ENCODE peak calls at places on chromosomes 12 and 14, in seven cellular contexts. One of them, this sample, is unnamed.

GRCh38 chr12:126069549-126070165 is 1004.4 kb downstream of the AACS start:
- DNase-seq in fibroblast of mammary gland: peak
- DNase-seq in tibial artery: no peak
- DNase-seq in AG04449: no peak
- DNase-seq in ovary: no peak
- DNase-seq in AG10803: peak
- DNase-seq in mammary epithelial cell: peak
- DNase-seq in this sample: peak

GRCh38 chr14:50318031-50318626 is 6.0 kb downstream of the DMAC2L start:
- DNase-seq in fibroblast of mammary gland: peak
- DNase-seq in tibial artery: no peak
- DNase-seq in AG04449: no peak
- DNase-seq in ovary: no peak
- DNase-seq in AG10803: peak
- DNase-seq in mammary epithelial cell: peak
- DNase-seq in this sample: peak

GRCh38 chr12:97464241-97465011 is 1.8 kb downstream of the RMST start:
- DNase-seq in fibroblast of mammary gland: no peak
- DNase-seq in tibial artery: no peak
- DNase-seq in AG04449: no peak
- DNase-seq in ovary: no peak
- DNase-seq in AG10803: no peak
- DNase-seq in mammary epithelial cell: no peak
- DNase-seq in this sample: no peak

GRCh38 chr12:122064034-122064777 is 14.3 kb upstream of the MLXIP start:
- DNase-seq in fibroblast of mammary gland: peak
- DNase-seq in tibial artery: peak
- DNase-seq in AG04449: peak
- DNase-seq in ovary: peak
- DNase-seq in AG10803: peak
- DNase-seq in mammary epithelial cell: peak
- DNase-seq in this sample: peak

GRCh38 chr14:22781606-22782000 is 15.1 kb downstream of the OXA1L start:
- DNase-seq in fibroblast of mammary gland: peak
- DNase-seq in tibial artery: no peak
- DNase-seq in AG04449: no peak
- DNase-seq in ovary: no peak
- DNase-seq in AG10803: peak
- DNase-seq in mammary epithelial cell: peak
- DNase-seq in this sample: no peak

GRCh38 chr12:72089678-72090077 is 151.0 kb downstream of the TPH2 start:
- DNase-seq in fibroblast of mammary gland: no peak
- DNase-seq in tibial artery: no peak
- DNase-seq in AG04449: no peak
- DNase-seq in ovary: no peak
- DNase-seq in AG10803: no peak
- DNase-seq in mammary epithelial cell: no peak
- DNase-seq in this sample: no peak

GRCh38 chr12:131796411-131796736 is 31.8 kb upstream of the MMP17 start:
- DNase-seq in fibroblast of mammary gland: no peak
- DNase-seq in tibial artery: no peak
- DNase-seq in AG04449: no peak
- DNase-seq in ovary: no peak
- DNase-seq in AG10803: no peak
- DNase-seq in mammary epithelial cell: no peak
- DNase-seq in this sample: no peak

GRCh38 chr12:107454431-107454830 is 231.2 kb upstream of the PWP1 start:
- DNase-seq in fibroblast of mammary gland: no peak
- DNase-seq in tibial artery: no peak
- DNase-seq in AG04449: no peak
- DNase-seq in ovary: no peak
- DNase-seq in AG10803: no peak
- DNase-seq in mammary epithelial cell: no peak
- DNase-seq in this sample: no peak

DNA sequence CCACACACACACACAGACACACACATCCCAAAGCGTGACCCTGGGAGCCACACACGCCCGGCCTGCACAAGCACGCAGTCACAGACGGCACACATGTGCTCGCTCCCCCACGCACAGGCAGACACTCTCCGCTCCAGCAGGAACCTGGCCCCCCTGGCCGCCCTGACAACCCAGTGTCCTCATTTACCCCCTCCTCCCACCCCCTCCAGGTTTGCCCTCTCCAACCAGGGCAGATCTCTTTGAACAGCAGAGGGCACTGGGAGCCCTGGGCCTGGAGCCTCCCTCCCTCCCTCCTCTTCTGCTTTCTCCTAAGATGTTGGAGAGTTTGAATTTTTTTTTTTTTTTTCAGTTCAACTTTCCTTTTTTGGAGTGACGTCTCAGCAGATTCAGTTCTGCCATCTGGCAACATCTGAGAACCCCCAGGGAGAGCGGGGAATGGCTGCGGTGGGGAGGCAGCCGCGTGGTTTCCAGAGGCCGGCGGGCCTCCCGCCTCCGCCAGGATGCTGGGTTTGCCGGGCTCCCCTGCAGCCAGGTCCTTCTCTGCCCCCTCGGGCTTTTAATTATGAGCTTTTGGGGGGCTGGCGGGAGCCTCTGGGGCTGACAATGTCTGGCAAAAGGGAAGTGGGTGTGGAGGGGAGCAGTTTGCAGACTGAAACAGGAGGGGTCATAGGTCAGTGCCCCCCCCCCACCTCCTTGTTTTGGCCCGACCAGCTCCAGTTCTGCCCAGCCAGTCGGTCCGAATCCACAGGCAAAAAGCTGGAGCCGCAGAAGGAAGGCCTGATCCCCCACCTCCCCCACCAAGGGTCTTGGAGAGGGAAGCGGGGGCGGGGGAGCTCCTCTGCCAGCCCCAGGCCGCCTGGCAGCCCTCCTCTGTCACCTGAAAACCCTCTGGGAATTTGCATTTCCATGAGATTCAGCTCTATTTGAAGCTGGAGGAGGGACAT is 1.3 kb upstream of the NCOR2 start:
- DNase-seq in fibroblast of mammary gland: peak
- DNase-seq in tibial artery: peak
- DNase-seq in AG04449: peak
- DNase-seq in ovary: peak
- DNase-seq in AG10803: peak
- DNase-seq in mammary epithelial cell: peak
- DNase-seq in this sample: peak
- TF ChIP-seq CTCF in fibroblast of mammary gland: peak
- TF ChIP-seq CTCF in tibial artery: no peak
- TF ChIP-seq CTCF in AG04449: peak
- TF ChIP-seq CTCF in ovary: no peak
- TF ChIP-seq CTCF in AG10803: peak
- TF ChIP-seq CTCF in mammary epithelial cell: peak
- TF ChIP-seq CTCF in this sample: peak

DNA sequence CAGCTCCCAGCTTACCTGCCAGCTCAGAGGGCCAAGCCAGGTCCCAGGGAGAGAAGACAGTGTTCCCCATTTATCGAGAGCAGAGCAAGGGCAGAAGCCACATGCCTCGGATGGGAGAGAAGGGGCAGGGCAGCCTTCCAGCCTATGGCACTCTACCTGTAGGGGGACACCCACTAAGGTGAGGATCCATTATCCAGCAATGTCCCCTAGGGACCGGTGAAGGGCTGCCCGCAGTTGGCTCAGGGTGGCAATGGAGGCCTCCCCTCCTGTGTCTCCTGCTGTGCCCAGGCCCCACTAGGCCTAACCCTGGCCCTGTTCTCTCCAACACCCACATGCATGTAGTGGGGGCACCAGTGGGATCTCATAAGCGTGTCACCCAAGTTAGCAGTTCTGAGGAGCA is 4.9 kb upstream of the ASB2 start:
- DNase-seq in fibroblast of mammary gland: no peak
- DNase-seq in tibial artery: no peak
- DNase-seq in AG04449: no peak
- DNase-seq in ovary: no peak
- DNase-seq in AG10803: no peak
- DNase-seq in mammary epithelial cell: no peak
- DNase-seq in this sample: no peak
- TF ChIP-seq CTCF in fibroblast of mammary gland: no peak
- TF ChIP-seq CTCF in tibial artery: no peak
- TF ChIP-seq CTCF in AG04449: no peak
- TF ChIP-seq CTCF in ovary: no peak
- TF ChIP-seq CTCF in AG10803: no peak
- TF ChIP-seq CTCF in mammary epithelial cell: no peak
- TF ChIP-seq CTCF in this sample: no peak

GRCh38 chr14:47060050-47060449 is 408.5 kb upstream of the RPL10L start:
- DNase-seq in fibroblast of mammary gland: no peak
- DNase-seq in tibial artery: no peak
- DNase-seq in AG04449: no peak
- DNase-seq in ovary: no peak
- DNase-seq in AG10803: no peak
- DNase-seq in mammary epithelial cell: no peak
- DNase-seq in this sample: no peak

GRCh38 chr14:47057364-47057763 is 405.8 kb upstream of the RPL10L start:
- DNase-seq in fibroblast of mammary gland: no peak
- DNase-seq in tibial artery: no peak
- DNase-seq in AG04449: no peak
- DNase-seq in ovary: no peak
- DNase-seq in AG10803: no peak
- DNase-seq in mammary epithelial cell: no peak
- DNase-seq in this sample: no peak
- TF ChIP-seq CTCF in fibroblast of mammary gland: no peak
- TF ChIP-seq CTCF in tibial artery: no peak
- TF ChIP-seq CTCF in AG04449: no peak
- TF ChIP-seq CTCF in ovary: no peak
- TF ChIP-seq CTCF in AG10803: no peak
- TF ChIP-seq CTCF in mammary epithelial cell: no peak
- TF ChIP-seq CTCF in this sample: no peak

GRCh38 chr14:68896132-68896531 is 83.0 kb downstream of the ACTN1 start:
- DNase-seq in fibroblast of mammary gland: peak
- DNase-seq in tibial artery: no peak
- DNase-seq in AG04449: no peak
- DNase-seq in ovary: no peak
- DNase-seq in AG10803: no peak
- DNase-seq in mammary epithelial cell: no peak
- DNase-seq in this sample: no peak
- TF ChIP-seq CTCF in fibroblast of mammary gland: peak
- TF ChIP-seq CTCF in tibial artery: peak
- TF ChIP-seq CTCF in AG04449: peak
- TF ChIP-seq CTCF in ovary: no peak
- TF ChIP-seq CTCF in AG10803: peak
- TF ChIP-seq CTCF in mammary epithelial cell: peak
- TF ChIP-seq CTCF in this sample: peak

DNA sequence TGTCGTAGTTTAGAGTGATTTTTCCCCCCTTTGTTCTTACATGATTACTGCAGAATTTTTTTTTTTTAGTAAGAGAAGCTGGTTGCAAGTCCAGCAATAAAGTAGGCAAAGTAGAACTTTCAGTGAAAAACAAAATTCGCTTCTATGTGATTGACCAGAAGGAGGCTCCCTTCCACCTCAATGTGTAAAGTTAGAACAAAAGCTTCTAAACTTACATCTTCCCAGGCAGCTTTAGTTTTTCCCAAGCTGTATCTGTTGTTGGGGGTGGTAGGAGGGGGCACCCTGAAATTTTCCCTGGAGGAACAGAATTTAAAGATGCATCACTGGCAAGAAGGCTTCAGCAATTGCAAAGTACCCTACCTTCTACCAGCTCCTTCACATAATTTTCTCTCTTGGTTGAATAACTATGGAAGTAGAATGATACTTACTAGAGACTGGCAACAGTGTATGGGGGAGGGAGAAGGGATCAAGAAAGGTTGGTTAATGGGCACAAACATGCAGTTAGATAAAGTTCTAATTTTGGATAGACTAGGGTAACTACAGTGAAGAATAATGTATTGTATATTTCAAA is 87.3 kb upstream of the E2F7 start:
- DNase-seq in fibroblast of mammary gland: peak
- DNase-seq in tibial artery: no peak
- DNase-seq in AG04449: no peak
- DNase-seq in ovary: no peak
- DNase-seq in AG10803: peak
- DNase-seq in mammary epithelial cell: peak
- DNase-seq in this sample: peak
- TF ChIP-seq CTCF in fibroblast of mammary gland: peak
- TF ChIP-seq CTCF in tibial artery: no peak
- TF ChIP-seq CTCF in AG04449: peak
- TF ChIP-seq CTCF in ovary: no peak
- TF ChIP-seq CTCF in AG10803: peak
- TF ChIP-seq CTCF in mammary epithelial cell: peak
- TF ChIP-seq CTCF in this sample: peak

GRCh38 chr12:14364583-14365271 is 755 bp upstream of the ATF7IP start:
- DNase-seq in fibroblast of mammary gland: no peak
- DNase-seq in tibial artery: no peak
- DNase-seq in AG04449: no peak
- DNase-seq in ovary: no peak
- DNase-seq in AG10803: peak
- DNase-seq in mammary epithelial cell: no peak
- DNase-seq in this sample: no peak

GRCh38 chr12:14365294-14366210 is at the start of gene ATF7IP:
- DNase-seq in fibroblast of mammary gland: peak
- DNase-seq in tibial artery: peak
- DNase-seq in AG04449: peak
- DNase-seq in ovary: peak
- DNase-seq in AG10803: peak
- DNase-seq in mammary epithelial cell: peak
- DNase-seq in this sample: peak

GRCh38 chr12:14367097-14367661 is 1.7 kb downstream of the ATF7IP start:
- DNase-seq in fibroblast of mammary gland: peak
- DNase-seq in tibial artery: no peak
- DNase-seq in AG04449: no peak
- DNase-seq in ovary: no peak
- DNase-seq in AG10803: peak
- DNase-seq in mammary epithelial cell: peak
- DNase-seq in this sample: peak

GRCh38 chr12:14369322-14369721 is 3.8 kb downstream of the ATF7IP start:
- DNase-seq in fibroblast of mammary gland: no peak
- DNase-seq in tibial artery: no peak
- DNase-seq in AG04449: no peak
- DNase-seq in ovary: no peak
- DNase-seq in AG10803: no peak
- DNase-seq in mammary epithelial cell: no peak
- DNase-seq in this sample: no peak

GRCh38 chr12:14366211-14366762 is 805 bp downstream of the ATF7IP start:
- DNase-seq in fibroblast of mammary gland: peak
- DNase-seq in tibial artery: no peak
- DNase-seq in AG04449: no peak
- DNase-seq in ovary: no peak
- DNase-seq in AG10803: peak
- DNase-seq in mammary epithelial cell: no peak
- DNase-seq in this sample: peak
- TF ChIP-seq CTCF in fibroblast of mammary gland: peak
- TF ChIP-seq CTCF in tibial artery: peak
- TF ChIP-seq CTCF in AG04449: no peak
- TF ChIP-seq CTCF in ovary: no peak
- TF ChIP-seq CTCF in AG10803: peak
- TF ChIP-seq CTCF in mammary epithelial cell: peak
- TF ChIP-seq CTCF in this sample: peak

GRCh38 chr14:54001189-54001878 is 44.7 kb upstream of the BMP4 start:
- DNase-seq in fibroblast of mammary gland: no peak
- DNase-seq in tibial artery: no peak
- DNase-seq in AG04449: no peak
- DNase-seq in ovary: no peak
- DNase-seq in AG10803: no peak
- DNase-seq in mammary epithelial cell: no peak
- DNase-seq in this sample: peak
- TF ChIP-seq CTCF in fibroblast of mammary gland: no peak
- TF ChIP-seq CTCF in tibial artery: no peak
- TF ChIP-seq CTCF in AG04449: no peak
- TF ChIP-seq CTCF in ovary: no peak
- TF ChIP-seq CTCF in AG10803: no peak
- TF ChIP-seq CTCF in mammary epithelial cell: no peak
- TF ChIP-seq CTCF in this sample: no peak